ENCODE peak calls at places on chromosomes 1 and 21, in four cellular contexts. One of them, this sample, is unnamed.

GRCh38 chr1:77047978-77048614 is 171.1 kb downstream of the PIGK start:
- DNase-seq in HFF-Myc: no peak
- DNase-seq in lower lobe of right lung: no peak
- DNase-seq in activated T-cell treated with anti-CD3 and anti-CD28 coated beads, Interleukin-2, amount 50 U/mL, for 72 hours: no peak
- DNase-seq in this sample: no peak

GRCh38 chr1:210754931-210755670 is 378.8 kb downstream of the KCNH1 start:
- DNase-seq in lower lobe of right lung: no peak
- DNase-seq in activated T-cell treated with anti-CD3 and anti-CD28 coated beads, Interleukin-2, amount 50 U/mL, for 72 hours: no peak
- DNase-seq in HFF-Myc: no peak
- DNase-seq in this sample: no peak

GRCh38 chr1:229230893-229231753 is 39.8 kb upstream of the RAB4A start:
- DNase-seq in HFF-Myc: no peak
- DNase-seq in activated T-cell treated with anti-CD3 and anti-CD28 coated beads, Interleukin-2, amount 50 U/mL, for 72 hours: no peak
- DNase-seq in lower lobe of right lung: no peak
- DNase-seq in this sample: peak

GRCh38 chr1:62295921-62296451 is 23.2 kb downstream of the KANK4 start:
- DNase-seq in activated T-cell treated with anti-CD3 and anti-CD28 coated beads, Interleukin-2, amount 50 U/mL, for 72 hours: no peak
- DNase-seq in lower lobe of right lung: no peak
- DNase-seq in HFF-Myc: peak
- DNase-seq in this sample: peak

GRCh38 chr21:44761011-44761729 is 40.5 kb downstream of the UBE2G2 start:
- DNase-seq in activated T-cell treated with anti-CD3 and anti-CD28 coated beads, Interleukin-2, amount 50 U/mL, for 72 hours: no peak
- DNase-seq in lower lobe of right lung: no peak
- DNase-seq in HFF-Myc: no peak
- DNase-seq in this sample: no peak

GRCh38 chr1:151990058-151990855 is 3.4 kb downstream of the S100A10 start:
- DNase-seq in lower lobe of right lung: no peak
- DNase-seq in activated T-cell treated with anti-CD3 and anti-CD28 coated beads, Interleukin-2, amount 50 U/mL, for 72 hours: no peak
- DNase-seq in HFF-Myc: no peak
- DNase-seq in this sample: peak

GRCh38 chr1:197356723-197357533 is 88.9 kb downstream of the CRB1 start:
- DNase-seq in lower lobe of right lung: no peak
- DNase-seq in activated T-cell treated with anti-CD3 and anti-CD28 coated beads, Interleukin-2, amount 50 U/mL, for 72 hours: peak
- DNase-seq in HFF-Myc: no peak
- DNase-seq in this sample: peak

GRCh38 chr1:230878584-230878975 is 10.3 kb upstream of the C1orf198 start:
- DNase-seq in lower lobe of right lung: no peak
- DNase-seq in HFF-Myc: peak
- DNase-seq in activated T-cell treated with anti-CD3 and anti-CD28 coated beads, Interleukin-2, amount 50 U/mL, for 72 hours: no peak
- DNase-seq in this sample: no peak

GRCh38 chr1:60978421-60979357 is 103.7 kb upstream of the NFIA start:
- DNase-seq in activated T-cell treated with anti-CD3 and anti-CD28 coated beads, Interleukin-2, amount 50 U/mL, for 72 hours: peak
- DNase-seq in lower lobe of right lung: no peak
- DNase-seq in HFF-Myc: no peak
- DNase-seq in this sample: no peak

GRCh38 chr1:214551436-214552173 is at the start of gene PTPN14:
- DNase-seq in HFF-Myc: peak
- DNase-seq in activated T-cell treated with anti-CD3 and anti-CD28 coated beads, Interleukin-2, amount 50 U/mL, for 72 hours: peak
- DNase-seq in lower lobe of right lung: peak
- DNase-seq in this sample: peak

GRCh38 chr1:220564216-220564615 is 36.3 kb downstream of the MARK1 start:
- DNase-seq in lower lobe of right lung: no peak
- DNase-seq in HFF-Myc: no peak
- DNase-seq in activated T-cell treated with anti-CD3 and anti-CD28 coated beads, Interleukin-2, amount 50 U/mL, for 72 hours: no peak
- DNase-seq in this sample: no peak

GRCh38 chr1:63636192-63637105 is 43.2 kb downstream of the PGM1 start:
- DNase-seq in HFF-Myc: no peak
- DNase-seq in lower lobe of right lung: no peak
- DNase-seq in activated T-cell treated with anti-CD3 and anti-CD28 coated beads, Interleukin-2, amount 50 U/mL, for 72 hours: no peak
- DNase-seq in this sample: no peak

GRCh38 chr1:226637147-226637935 is 88.8 kb downstream of the STUM start:
- DNase-seq in lower lobe of right lung: no peak
- DNase-seq in activated T-cell treated with anti-CD3 and anti-CD28 coated beads, Interleukin-2, amount 50 U/mL, for 72 hours: no peak
- DNase-seq in HFF-Myc: no peak
- DNase-seq in this sample: no peak

GRCh38 chr1:46724991-46725735 is 6.2 kb upstream of the EFCAB14 start:
- DNase-seq in activated T-cell treated with anti-CD3 and anti-CD28 coated beads, Interleukin-2, amount 50 U/mL, for 72 hours: peak
- DNase-seq in HFF-Myc: peak
- DNase-seq in lower lobe of right lung: peak
- DNase-seq in this sample: peak

GRCh38 chr1:177907000-177907399 is 62.9 kb downstream of the SEC16B start:
- DNase-seq in activated T-cell treated with anti-CD3 and anti-CD28 coated beads, Interleukin-2, amount 50 U/mL, for 72 hours: no peak
- DNase-seq in HFF-Myc: no peak
- DNase-seq in lower lobe of right lung: no peak
- DNase-seq in this sample: no peak

GRCh38 chr1:107802654-107803053 is 162.3 kb downstream of the VAV3 start:
- DNase-seq in HFF-Myc: no peak
- DNase-seq in activated T-cell treated with anti-CD3 and anti-CD28 coated beads, Interleukin-2, amount 50 U/mL, for 72 hours: no peak
- DNase-seq in lower lobe of right lung: no peak
- DNase-seq in this sample: no peak

GRCh38 chr1:184163674-184164470 is 112.3 kb downstream of the TSEN15 start:
- DNase-seq in lower lobe of right lung: no peak
- DNase-seq in HFF-Myc: no peak
- DNase-seq in activated T-cell treated with anti-CD3 and anti-CD28 coated beads, Interleukin-2, amount 50 U/mL, for 72 hours: peak
- DNase-seq in this sample: peak

GRCh38 chr1:229950020-229950419 is 117.0 kb upstream of the GALNT2 start:
- DNase-seq in lower lobe of right lung: no peak
- DNase-seq in HFF-Myc: no peak
- DNase-seq in activated T-cell treated with anti-CD3 and anti-CD28 coated beads, Interleukin-2, amount 50 U/mL, for 72 hours: no peak
- DNase-seq in this sample: no peak

GRCh38 chr1:244397086-244397485 is 54.6 kb downstream of the ADSS2 start:
- DNase-seq in activated T-cell treated with anti-CD3 and anti-CD28 coated beads, Interleukin-2, amount 50 U/mL, for 72 hours: no peak
- DNase-seq in HFF-Myc: no peak
- DNase-seq in lower lobe of right lung: no peak
- DNase-seq in this sample: no peak

GRCh38 chr1:232542633-232543032 is 87.3 kb downstream of the SIPA1L2 start:
- DNase-seq in HFF-Myc: no peak
- DNase-seq in lower lobe of right lung: no peak
- DNase-seq in activated T-cell treated with anti-CD3 and anti-CD28 coated beads, Interleukin-2, amount 50 U/mL, for 72 hours: no peak
- DNase-seq in this sample: no peak

GRCh38 chr1:147062951-147063350 is 109.3 kb downstream of the PRKAB2 start:
- DNase-seq in HFF-Myc: peak
- DNase-seq in lower lobe of right lung: no peak
- DNase-seq in activated T-cell treated with anti-CD3 and anti-CD28 coated beads, Interleukin-2, amount 50 U/mL, for 72 hours: no peak
- DNase-seq in this sample: no peak

GRCh38 chr1:218986816-218987215 is 186.9 kb upstream of the LYPLAL1 start:
- DNase-seq in HFF-Myc: no peak
- DNase-seq in lower lobe of right lung: no peak
- DNase-seq in activated T-cell treated with anti-CD3 and anti-CD28 coated beads, Interleukin-2, amount 50 U/mL, for 72 hours: no peak
- DNase-seq in this sample: no peak

GRCh38 chr1:68409426-68409825 is 40.3 kb downstream of the RPE65 start:
- DNase-seq in activated T-cell treated with anti-CD3 and anti-CD28 coated beads, Interleukin-2, amount 50 U/mL, for 72 hours: no peak
- DNase-seq in HFF-Myc: no peak
- DNase-seq in lower lobe of right lung: no peak
- DNase-seq in this sample: no peak

GRCh38 chr1:6445062-6445763 is 20.6 kb downstream of the ESPN start:
- DNase-seq in activated T-cell treated with anti-CD3 and anti-CD28 coated beads, Interleukin-2, amount 50 U/mL, for 72 hours: peak
- DNase-seq in HFF-Myc: no peak
- DNase-seq in lower lobe of right lung: no peak
- DNase-seq in this sample: no peak

GRCh38 chr1:36199934-36200741 is 24.1 kb upstream of the THRAP3 start:
- DNase-seq in lower lobe of right lung: no peak
- DNase-seq in HFF-Myc: no peak
- DNase-seq in activated T-cell treated with anti-CD3 and anti-CD28 coated beads, Interleukin-2, amount 50 U/mL, for 72 hours: no peak
- DNase-seq in this sample: peak

GRCh38 chr1:114468710-114469468 is 42.1 kb downstream of the TRIM33 start:
- DNase-seq in lower lobe of right lung: no peak
- DNase-seq in activated T-cell treated with anti-CD3 and anti-CD28 coated beads, Interleukin-2, amount 50 U/mL, for 72 hours: peak
- DNase-seq in HFF-Myc: no peak
- DNase-seq in this sample: peak

GRCh38 chr1:24999906-25000305 is 69.8 kb upstream of the RUNX3 start:
- DNase-seq in activated T-cell treated with anti-CD3 and anti-CD28 coated beads, Interleukin-2, amount 50 U/mL, for 72 hours: no peak
- DNase-seq in lower lobe of right lung: peak
- DNase-seq in HFF-Myc: no peak
- DNase-seq in this sample: no peak

GRCh38 chr1:147849097-147849873 is 53.3 kb upstream of the GJA8 start:
- DNase-seq in HFF-Myc: no peak
- DNase-seq in activated T-cell treated with anti-CD3 and anti-CD28 coated beads, Interleukin-2, amount 50 U/mL, for 72 hours: no peak
- DNase-seq in lower lobe of right lung: peak
- DNase-seq in this sample: no peak

GRCh38 chr1:22665752-22666151 is 12.7 kb downstream of the C1QB start:
- DNase-seq in HFF-Myc: no peak
- DNase-seq in lower lobe of right lung: no peak
- DNase-seq in activated T-cell treated with anti-CD3 and anti-CD28 coated beads, Interleukin-2, amount 50 U/mL, for 72 hours: no peak
- DNase-seq in this sample: no peak

GRCh38 chr1:119290297-119290696 is 78.3 kb upstream of the HAO2 start:
- DNase-seq in HFF-Myc: no peak
- DNase-seq in lower lobe of right lung: no peak
- DNase-seq in activated T-cell treated with anti-CD3 and anti-CD28 coated beads, Interleukin-2, amount 50 U/mL, for 72 hours: no peak
- DNase-seq in this sample: no peak

GRCh38 chr1:36084502-36085115 is 715 bp downstream of the TEKT2 start:
- DNase-seq in lower lobe of right lung: no peak
- DNase-seq in HFF-Myc: no peak
- DNase-seq in activated T-cell treated with anti-CD3 and anti-CD28 coated beads, Interleukin-2, amount 50 U/mL, for 72 hours: no peak
- DNase-seq in this sample: no peak

This sample was measured in A172.